ENCODE peak calls at places on chromosome 5, in ten cellular contexts. One of them, this sample, is unnamed.

GRCh38 chr5:181223729-181224389 is 778 bp downstream of the TRIM41 start:
- DNase-seq in caudate nucleus: no peak
- DNase-seq in small intestine: no peak
- DNase-seq in NAMALWA: peak
- DNase-seq in SHP77: no peak
- DNase-seq in RPMI7951: no peak
- DNase-seq in NCI-H69: no peak
- DNase-seq in iPS DF 6.9: no peak
- DNase-seq in ureter: no peak
- DNase-seq in GM10248: no peak
- DNase-seq in this sample: no peak

GRCh38 chr5:60872892-60873291 is 28.8 kb upstream of the ELOVL7 start:
- DNase-seq in caudate nucleus: no peak
- DNase-seq in small intestine: no peak
- DNase-seq in NAMALWA: no peak
- DNase-seq in SHP77: no peak
- DNase-seq in RPMI7951: no peak
- DNase-seq in NCI-H69: no peak
- DNase-seq in iPS DF 6.9: no peak
- DNase-seq in ureter: no peak
- DNase-seq in GM10248: no peak
- DNase-seq in this sample: no peak

GRCh38 chr5:15674716-15675115 is 174.7 kb downstream of the FBXL7 start:
- DNase-seq in caudate nucleus: no peak
- DNase-seq in small intestine: no peak
- DNase-seq in NAMALWA: no peak
- DNase-seq in SHP77: no peak
- DNase-seq in RPMI7951: no peak
- DNase-seq in NCI-H69: no peak
- DNase-seq in iPS DF 6.9: no peak
- DNase-seq in ureter: no peak
- DNase-seq in GM10248: no peak
- DNase-seq in this sample: no peak

GRCh38 chr5:158013939-158014338 is 155.0 kb upstream of the CLINT1 start:
- DNase-seq in caudate nucleus: no peak
- DNase-seq in small intestine: peak
- DNase-seq in NAMALWA: peak
- DNase-seq in SHP77: peak
- DNase-seq in RPMI7951: peak
- DNase-seq in NCI-H69: no peak
- DNase-seq in iPS DF 6.9: peak
- DNase-seq in ureter: peak
- DNase-seq in GM10248: peak
- DNase-seq in this sample: peak

GRCh38 chr5:122053181-122054109 is 24.6 kb downstream of the LOX start:
- DNase-seq in caudate nucleus: no peak
- DNase-seq in small intestine: no peak
- DNase-seq in NAMALWA: no peak
- DNase-seq in SHP77: no peak
- DNase-seq in RPMI7951: no peak
- DNase-seq in NCI-H69: no peak
- DNase-seq in iPS DF 6.9: no peak
- DNase-seq in ureter: peak
- DNase-seq in GM10248: no peak
- DNase-seq in this sample: no peak

GRCh38 chr5:15191012-15191411 is 309.0 kb upstream of the FBXL7 start:
- DNase-seq in caudate nucleus: no peak
- DNase-seq in small intestine: no peak
- DNase-seq in NAMALWA: no peak
- DNase-seq in SHP77: no peak
- DNase-seq in RPMI7951: no peak
- DNase-seq in NCI-H69: no peak
- DNase-seq in iPS DF 6.9: no peak
- DNase-seq in ureter: no peak
- DNase-seq in GM10248: no peak
- DNase-seq in this sample: no peak

GRCh38 chr5:151903243-151903653 is 21.4 kb downstream of the GLRA1 start:
- DNase-seq in caudate nucleus: no peak
- DNase-seq in small intestine: no peak
- DNase-seq in NAMALWA: no peak
- DNase-seq in SHP77: no peak
- DNase-seq in RPMI7951: no peak
- DNase-seq in NCI-H69: peak
- DNase-seq in iPS DF 6.9: peak
- DNase-seq in ureter: no peak
- DNase-seq in GM10248: peak
- DNase-seq in this sample: peak

GRCh38 chr5:140253985-140254384 is 48.9 kb downstream of the PFDN1 start:
- DNase-seq in caudate nucleus: no peak
- DNase-seq in small intestine: peak
- DNase-seq in NAMALWA: no peak
- DNase-seq in SHP77: no peak
- DNase-seq in RPMI7951: peak
- DNase-seq in NCI-H69: peak
- DNase-seq in iPS DF 6.9: no peak
- DNase-seq in ureter: peak
- DNase-seq in GM10248: no peak
- DNase-seq in this sample: no peak

GRCh38 chr5:6765612-6766525 is 52.6 kb downstream of the TENT4A start:
- DNase-seq in caudate nucleus: peak
- DNase-seq in small intestine: peak
- DNase-seq in NAMALWA: peak
- DNase-seq in SHP77: peak
- DNase-seq in RPMI7951: peak
- DNase-seq in NCI-H69: peak
- DNase-seq in iPS DF 6.9: peak
- DNase-seq in ureter: peak
- DNase-seq in GM10248: peak
- DNase-seq in this sample: peak

GRCh38 chr5:148384389-148384756 is 615 bp downstream of the FBXO38 start:
- DNase-seq in caudate nucleus: no peak
- DNase-seq in small intestine: peak
- DNase-seq in NAMALWA: no peak
- DNase-seq in SHP77: no peak
- DNase-seq in RPMI7951: peak
- DNase-seq in NCI-H69: peak
- DNase-seq in iPS DF 6.9: no peak
- DNase-seq in ureter: no peak
- DNase-seq in GM10248: peak
- DNase-seq in this sample: no peak

GRCh38 chr5:122366501-122366900 is 54.5 kb downstream of the SNCAIP start:
- DNase-seq in caudate nucleus: no peak
- DNase-seq in small intestine: no peak
- DNase-seq in NAMALWA: no peak
- DNase-seq in SHP77: no peak
- DNase-seq in RPMI7951: no peak
- DNase-seq in NCI-H69: no peak
- DNase-seq in iPS DF 6.9: no peak
- DNase-seq in ureter: no peak
- DNase-seq in GM10248: no peak
- DNase-seq in this sample: no peak

GRCh38 chr5:141351591-141351990 is 1.7 kb downstream of the PCDHGB1 start:
- DNase-seq in caudate nucleus: no peak
- DNase-seq in small intestine: no peak
- DNase-seq in NAMALWA: no peak
- DNase-seq in SHP77: no peak
- DNase-seq in RPMI7951: no peak
- DNase-seq in NCI-H69: no peak
- DNase-seq in iPS DF 6.9: no peak
- DNase-seq in ureter: no peak
- DNase-seq in GM10248: no peak
- DNase-seq in this sample: no peak

GRCh38 chr5:54672867-54673266 is 155.3 kb downstream of the SNX18 start:
- DNase-seq in caudate nucleus: no peak
- DNase-seq in small intestine: no peak
- DNase-seq in NAMALWA: no peak
- DNase-seq in SHP77: no peak
- DNase-seq in RPMI7951: no peak
- DNase-seq in NCI-H69: no peak
- DNase-seq in iPS DF 6.9: no peak
- DNase-seq in ureter: no peak
- DNase-seq in GM10248: no peak
- DNase-seq in this sample: no peak

GRCh38 chr5:79200573-79201183 is 35.3 kb upstream of the JMY start:
- DNase-seq in caudate nucleus: no peak
- DNase-seq in small intestine: no peak
- DNase-seq in NAMALWA: peak
- DNase-seq in SHP77: no peak
- DNase-seq in RPMI7951: peak
- DNase-seq in NCI-H69: peak
- DNase-seq in iPS DF 6.9: no peak
- DNase-seq in ureter: no peak
- DNase-seq in GM10248: peak
- DNase-seq in this sample: no peak

GRCh38 chr5:139684881-139685749 is 37.0 kb downstream of the CXXC5 start:
- DNase-seq in caudate nucleus: no peak
- DNase-seq in small intestine: no peak
- DNase-seq in NAMALWA: no peak
- DNase-seq in SHP77: no peak
- DNase-seq in RPMI7951: no peak
- DNase-seq in NCI-H69: peak
- DNase-seq in iPS DF 6.9: no peak
- DNase-seq in ureter: no peak
- DNase-seq in GM10248: no peak
- DNase-seq in this sample: no peak

GRCh38 chr5:6633469-6634326 is 458 bp downstream of the SRD5A1 start:
- DNase-seq in caudate nucleus: no peak
- DNase-seq in small intestine: peak
- DNase-seq in NAMALWA: peak
- DNase-seq in SHP77: peak
- DNase-seq in RPMI7951: no peak
- DNase-seq in NCI-H69: peak
- DNase-seq in iPS DF 6.9: no peak
- DNase-seq in ureter: peak
- DNase-seq in GM10248: no peak
- DNase-seq in this sample: no peak

GRCh38 chr5:159319822-159320221 is 10.5 kb downstream of the IL12B start:
- DNase-seq in caudate nucleus: no peak
- DNase-seq in small intestine: no peak
- DNase-seq in NAMALWA: no peak
- DNase-seq in SHP77: no peak
- DNase-seq in RPMI7951: no peak
- DNase-seq in NCI-H69: no peak
- DNase-seq in iPS DF 6.9: no peak
- DNase-seq in ureter: no peak
- DNase-seq in GM10248: no peak
- DNase-seq in this sample: no peak

GRCh38 chr5:102453716-102454115 is 45.1 kb downstream of the SLCO6A1 start:
- DNase-seq in caudate nucleus: no peak
- DNase-seq in small intestine: no peak
- DNase-seq in NAMALWA: peak
- DNase-seq in SHP77: no peak
- DNase-seq in RPMI7951: peak
- DNase-seq in NCI-H69: no peak
- DNase-seq in iPS DF 6.9: no peak
- DNase-seq in ureter: no peak
- DNase-seq in GM10248: peak
- DNase-seq in this sample: no peak

GRCh38 chr5:129511291-129511690 is 51.2 kb downstream of the ADAMTS19 start:
- DNase-seq in caudate nucleus: no peak
- DNase-seq in small intestine: no peak
- DNase-seq in NAMALWA: no peak
- DNase-seq in SHP77: no peak
- DNase-seq in RPMI7951: no peak
- DNase-seq in NCI-H69: no peak
- DNase-seq in iPS DF 6.9: no peak
- DNase-seq in ureter: no peak
- DNase-seq in GM10248: no peak
- DNase-seq in this sample: no peak

GRCh38 chr5:174433098-174433497 is 291.3 kb upstream of the MSX2 start:
- DNase-seq in caudate nucleus: no peak
- DNase-seq in small intestine: no peak
- DNase-seq in NAMALWA: no peak
- DNase-seq in SHP77: no peak
- DNase-seq in RPMI7951: no peak
- DNase-seq in NCI-H69: no peak
- DNase-seq in iPS DF 6.9: no peak
- DNase-seq in ureter: no peak
- DNase-seq in GM10248: no peak
- DNase-seq in this sample: no peak

GRCh38 chr5:78574731-78575161 is 73.8 kb downstream of the LHFPL2 start:
- DNase-seq in caudate nucleus: no peak
- DNase-seq in small intestine: peak
- DNase-seq in NAMALWA: no peak
- DNase-seq in SHP77: no peak
- DNase-seq in RPMI7951: no peak
- DNase-seq in NCI-H69: no peak
- DNase-seq in iPS DF 6.9: no peak
- DNase-seq in ureter: no peak
- DNase-seq in GM10248: peak
- DNase-seq in this sample: no peak

GRCh38 chr5:151699071-151699901 is 12.6 kb upstream of the SPARC start:
- DNase-seq in caudate nucleus: no peak
- DNase-seq in small intestine: peak
- DNase-seq in NAMALWA: no peak
- DNase-seq in SHP77: no peak
- DNase-seq in RPMI7951: peak
- DNase-seq in NCI-H69: no peak
- DNase-seq in iPS DF 6.9: no peak
- DNase-seq in ureter: peak
- DNase-seq in GM10248: no peak
- DNase-seq in this sample: peak

GRCh38 chr5:67246108-67246507 is 49.5 kb upstream of the CD180 start:
- DNase-seq in caudate nucleus: no peak
- DNase-seq in small intestine: peak
- DNase-seq in NAMALWA: peak
- DNase-seq in SHP77: peak
- DNase-seq in RPMI7951: peak
- DNase-seq in NCI-H69: peak
- DNase-seq in iPS DF 6.9: peak
- DNase-seq in ureter: no peak
- DNase-seq in GM10248: peak
- DNase-seq in this sample: peak

GRCh38 chr5:89981871-89982773 is 427.4 kb downstream of the CETN3 start:
- DNase-seq in caudate nucleus: no peak
- DNase-seq in small intestine: no peak
- DNase-seq in NAMALWA: no peak
- DNase-seq in SHP77: no peak
- DNase-seq in RPMI7951: no peak
- DNase-seq in NCI-H69: peak
- DNase-seq in iPS DF 6.9: no peak
- DNase-seq in ureter: no peak
- DNase-seq in GM10248: no peak
- DNase-seq in this sample: no peak

GRCh38 chr5:57724836-57725235 is 242.2 kb upstream of the ACTBL2 start:
- DNase-seq in caudate nucleus: no peak
- DNase-seq in small intestine: no peak
- DNase-seq in NAMALWA: no peak
- DNase-seq in SHP77: no peak
- DNase-seq in RPMI7951: peak
- DNase-seq in NCI-H69: no peak
- DNase-seq in iPS DF 6.9: no peak
- DNase-seq in ureter: no peak
- DNase-seq in GM10248: no peak
- DNase-seq in this sample: no peak

GRCh38 chr5:7397005-7397546 is 1.1 kb downstream of the ADCY2 start:
- DNase-seq in caudate nucleus: no peak
- DNase-seq in small intestine: peak
- DNase-seq in NAMALWA: no peak
- DNase-seq in SHP77: no peak
- DNase-seq in RPMI7951: no peak
- DNase-seq in NCI-H69: peak
- DNase-seq in iPS DF 6.9: no peak
- DNase-seq in ureter: no peak
- DNase-seq in GM10248: no peak
- DNase-seq in this sample: no peak

GRCh38 chr5:137734962-137735530 is 843 bp downstream of the KLHL3 start:
- DNase-seq in caudate nucleus: peak
- DNase-seq in small intestine: peak
- DNase-seq in NAMALWA: peak
- DNase-seq in SHP77: peak
- DNase-seq in RPMI7951: peak
- DNase-seq in NCI-H69: peak
- DNase-seq in iPS DF 6.9: no peak
- DNase-seq in ureter: peak
- DNase-seq in GM10248: peak
- DNase-seq in this sample: peak

GRCh38 chr5:68258531-68258930 is 43.0 kb downstream of the PIK3R1 start:
- DNase-seq in caudate nucleus: no peak
- DNase-seq in small intestine: no peak
- DNase-seq in NAMALWA: no peak
- DNase-seq in SHP77: no peak
- DNase-seq in RPMI7951: no peak
- DNase-seq in NCI-H69: peak
- DNase-seq in iPS DF 6.9: no peak
- DNase-seq in ureter: no peak
- DNase-seq in GM10248: no peak
- DNase-seq in this sample: no peak

This sample was measured in NT2/D1.